ENCODE peak calls at places on chromosomes 5 and 9, in ten cellular contexts. S is progenitor cell of endocrine pancreas; E is AG20443; X is cardiac fibroblast; J is NCI-H2171; M is chondrocyte; G is AG10803; Z is heart left ventricle; R is activated T-cell treated with anti-CD3 and anti-CD28 coated beads, Interleukin-2, amount 50 U/mL, for 72 hours; I is T-helper 17 cell. V is an unnamed sample.

GRCh38 chr5:170709640-170710039 is 73.9 kb upstream of the GABRP start:
- DNase-seq in J (no peak), S (no peak), I (no peak), Z (no peak), G (no peak), R (no peak), E (no peak), M (no peak), X (no peak), V (no peak)

GRCh38 chr5:100502684-100503083 is 32.5 kb upstream of the FAM174A start:
- DNase-seq in M (no peak), R (no peak), Z (no peak), S (no peak), E (no peak), X (no peak), G (no peak), I (no peak), J (no peak), V (no peak)

GRCh38 chr5:15646351-15646750 is 146.4 kb downstream of the FBXL7 start:
- DNase-seq in X (no peak), Z (no peak), S (no peak), G (peak), M (no peak), I (no peak), R (no peak), E (peak), J (no peak), V (no peak)

GRCh38 chr5:1511651-1512540 is 11.9 kb downstream of the LPCAT1 start:
- DNase-seq in I (no peak), E (peak), M (peak), S (peak), Z (peak), R (no peak), G (peak), J (no peak), X (no peak), V (peak)

GRCh38 chr5:97006454-97006853 is 70.6 kb downstream of the LNPEP start:
- DNase-seq in S (no peak), Z (no peak), G (peak), I (no peak), J (no peak), X (no peak), E (no peak), R (no peak), M (no peak), V (no peak)

GRCh38 chr5:155274484-155274883 is 260.9 kb downstream of the KIF4B start:
- DNase-seq in E (no peak), I (no peak), X (no peak), G (no peak), Z (no peak), S (no peak), J (no peak), R (no peak), M (no peak), V (no peak)

GRCh38 chr5:78889759-78890158 is 95.4 kb downstream of the ARSB start:
- DNase-seq in S (no peak), M (no peak), Z (no peak), G (peak), X (no peak), I (no peak), R (no peak), J (no peak), E (peak), V (no peak)

GRCh38 chr5:150625831-150626746 is 14.4 kb upstream of the SYNPO start:
- DNase-seq in G (no peak), M (no peak), S (no peak), X (no peak), R (no peak), Z (peak), J (no peak), E (no peak), I (no peak), V (no peak)

GRCh38 chr5:176533390-176533789 is 3.8 kb downstream of the RNF44 start:
- DNase-seq in J (no peak), M (no peak), E (peak), X (no peak), Z (peak), R (no peak), I (no peak), S (no peak), G (no peak), V (no peak)

GRCh38 chr5:83125560-83125959 is 48.2 kb downstream of the XRCC4 start:
- DNase-seq in I (no peak), E (no peak), J (no peak), X (no peak), Z (no peak), M (no peak), G (no peak), R (no peak), S (no peak), V (no peak)

GRCh38 chr9:109264865-109265532 is 55.9 kb downstream of the EPB41L4B start:
- DNase-seq in I (no peak), R (no peak), Z (peak), X (no peak), S (no peak), G (peak), M (no peak), J (peak), E (peak), V (no peak)

GRCh38 chr5:58410441-58410840 is 49.4 kb downstream of the PLK2 start:
- DNase-seq in E (peak), X (peak), G (peak), M (no peak), J (no peak), R (no peak), Z (no peak), I (no peak), S (no peak), V (no peak)

GRCh38 chr9:6630502-6631206 is 14.9 kb downstream of the GLDC start:
- DNase-seq in E (no peak), S (no peak), I (no peak), G (no peak), M (no peak), R (no peak), Z (no peak), X (no peak), J (no peak), V (no peak)

GRCh38 chr5:65017636-65018035 is 248.9 kb downstream of the CWC27 start:
- DNase-seq in Z (no peak), X (no peak), R (no peak), I (no peak), J (no peak), G (no peak), S (no peak), E (no peak), M (no peak), V (no peak)

GRCh38 chr9:33187519-33188218 is 20.5 kb upstream of the B4GALT1 start:
- DNase-seq in E (peak), J (no peak), R (no peak), Z (peak), M (no peak), G (peak), X (peak), S (no peak), I (no peak), V (no peak)

GRCh38 chr9:35738186-35738585 is 5.7 kb downstream of the CREB3 start:
- DNase-seq in M (no peak), G (no peak), I (no peak), X (no peak), E (no peak), S (no peak), R (no peak), Z (no peak), J (no peak), V (no peak)

V was measured in posterior vena cava.